ENCODE peak calls at places on chromosomes 6 and 20, in eight cellular contexts. N, S, U, Q, R, E, X and A are unnamed samples.

GRCh38 chr6:157312733-157313132 is 10.6 kb downstream of the TMEM242 start:
- DNase-seq in N (no peak), S (no peak), U (no peak), Q (no peak), R (no peak), E (peak), X (no peak), A (peak)

GRCh38 chr6:28643017-28643740 is 117.5 kb downstream of the GPX5 start:
- DNase-seq in N (peak), S (peak), U (peak), Q (peak), R (peak), E (no peak), X (peak), A (peak)

GRCh38 chr6:89940225-89941027 is 46.2 kb downstream of the GJA10 start:
- DNase-seq in N (peak), S (peak), U (peak), Q (peak), R (peak), E (peak), X (peak), A (peak)

GRCh38 chr6:122170274-122170673 is 229.2 kb upstream of the HSF2 start:
- DNase-seq in N (no peak), S (no peak), U (no peak), Q (no peak), R (no peak), E (no peak), X (no peak), A (no peak)

GRCh38 chr6:151071295-151071694 is 168.5 kb upstream of the AKAP12 start:
- DNase-seq in N (no peak), S (no peak), U (no peak), Q (no peak), R (no peak), E (no peak), X (no peak), A (peak)

GRCh38 chr6:117237561-117237960 is 27.8 kb upstream of the VGLL2 start:
- DNase-seq in N (no peak), S (no peak), U (no peak), Q (no peak), R (no peak), E (no peak), X (no peak), A (peak)

GRCh38 chr6:38776515-38776914 is 61.4 kb downstream of the DNAH8 start:
- DNase-seq in N (no peak), S (peak), U (no peak), Q (no peak), R (no peak), E (no peak), X (no peak), A (peak)

GRCh38 chr6:125363010-125363359 is 61.2 kb upstream of the HDDC2 start:
- DNase-seq in N (peak), S (peak), U (no peak), Q (peak), R (no peak), E (no peak), X (no peak), A (peak)

GRCh38 chr20:58233881-58234528 is 5.6 kb upstream of the ANKRD60 start:
- DNase-seq in N (no peak), S (peak), U (peak), Q (peak), R (no peak), E (peak), X (no peak), A (peak)

GRCh38 chr6:75279418-75279817 is 5.2 kb downstream of the TMEM30A start:
- DNase-seq in N (no peak), S (peak), U (no peak), Q (no peak), R (no peak), E (no peak), X (no peak), A (no peak)

GRCh38 chr20:34473262-34473883 is 42.8 kb upstream of the DYNLRB1 start:
- DNase-seq in N (peak), S (peak), U (peak), Q (peak), R (peak), E (peak), X (peak), A (peak)

GRCh38 chr6:56637640-56638039 is 5.0 kb downstream of the DST start:
- DNase-seq in N (peak), S (peak), U (peak), Q (peak), R (peak), E (peak), X (peak), A (peak)

GRCh38 chr6:170066679-170067078 is 224.2 kb downstream of the DLL1 start:
- DNase-seq in N (no peak), S (no peak), U (no peak), Q (no peak), R (no peak), E (no peak), X (no peak), A (no peak)

GRCh38 chr6:131443514-131443913 is 129.5 kb upstream of the ARG1 start:
- DNase-seq in N (no peak), S (no peak), U (no peak), Q (no peak), R (no peak), E (peak), X (no peak), A (no peak)

GRCh38 chr6:31339210-31339609 is 17.8 kb downstream of the HLA-B start:
- DNase-seq in N (no peak), S (no peak), U (no peak), Q (no peak), R (no peak), E (peak), X (no peak), A (no peak)

GRCh38 chr20:58774214-58774613 is 76.5 kb downstream of the GNAS-AS1 start:
- DNase-seq in N (no peak), S (no peak), U (no peak), Q (no peak), R (no peak), E (no peak), X (no peak), A (no peak)

GRCh38 chr6:143514996-143515760 is 3.7 kb upstream of the FUCA2 start:
- DNase-seq in N (no peak), S (no peak), U (no peak), Q (no peak), R (no peak), E (no peak), X (no peak), A (peak)

GRCh38 chr6:71205336-71205956 is 83.2 kb upstream of the OGFRL1 start:
- DNase-seq in N (no peak), S (no peak), U (no peak), Q (no peak), R (no peak), E (no peak), X (no peak), A (peak)

GRCh38 chr6:2132416-2132815 is 113.0 kb downstream of the GMDS start:
- DNase-seq in N (no peak), S (no peak), U (no peak), Q (no peak), R (peak), E (no peak), X (no peak), A (no peak)

GRCh38 chr6:106511274-106512047 is 117.8 kb downstream of the RTN4IP1 start:
- DNase-seq in N (peak), S (peak), U (peak), Q (peak), R (no peak), E (peak), X (no peak), A (peak)

GRCh38 chr6:169277619-169278018 is 24.0 kb upstream of the THBS2 start:
- DNase-seq in N (no peak), S (no peak), U (no peak), Q (no peak), R (no peak), E (no peak), X (no peak), A (peak)

GRCh38 chr20:17867546-17867945 is 101.0 kb downstream of the SNX5 start:
- DNase-seq in N (no peak), S (no peak), U (no peak), Q (no peak), R (no peak), E (no peak), X (no peak), A (no peak)

GRCh38 chr20:36728986-36729385 is 16.9 kb downstream of the NDRG3 start:
- DNase-seq in N (peak), S (no peak), U (peak), Q (peak), R (no peak), E (peak), X (no peak), A (peak)

GRCh38 chr6:142913511-142914047 is 31.4 kb downstream of the HIVEP2 start:
- DNase-seq in N (no peak), S (no peak), U (no peak), Q (no peak), R (no peak), E (peak), X (peak), A (no peak)

GRCh38 chr6:166203641-166204222 is 36.1 kb upstream of the TBXT start:
- DNase-seq in N (no peak), S (no peak), U (no peak), Q (no peak), R (no peak), E (no peak), X (no peak), A (no peak)

GRCh38 chr6:143150291-143150690 is 89.6 kb downstream of the AIG1 start:
- DNase-seq in N (no peak), S (no peak), U (no peak), Q (no peak), R (no peak), E (no peak), X (no peak), A (peak)

GRCh38 chr6:28974505-28974904 is 30.6 kb downstream of the ZNF311 start:
- DNase-seq in N (no peak), S (no peak), U (no peak), Q (no peak), R (no peak), E (no peak), X (no peak), A (no peak)

GRCh38 chr6:15997751-15998388 is 131.0 kb upstream of the MYLIP start:
- DNase-seq in N (peak), S (no peak), U (no peak), Q (peak), R (no peak), E (no peak), X (no peak), A (no peak)

GRCh38 chr6:26204332-26205160 is 117.3 kb downstream of the HFE start:
- DNase-seq in N (peak), S (peak), U (peak), Q (peak), R (peak), E (peak), X (peak), A (peak)

GRCh38 chr6:151137441-151137984 is 102.3 kb upstream of the AKAP12 start:
- DNase-seq in N (no peak), S (no peak), U (no peak), Q (no peak), R (no peak), E (no peak), X (no peak), A (no peak)

GRCh38 chr6:105587349-105588115 is 184.7 kb upstream of the PREP start:
- DNase-seq in N (no peak), S (no peak), U (no peak), Q (no peak), R (no peak), E (peak), X (no peak), A (peak)

GRCh38 chr6:52352239-52353008 is 9.5 kb upstream of the PAQR8 start:
- DNase-seq in N (peak), S (no peak), U (peak), Q (peak), R (peak), E (no peak), X (peak), A (peak)

GRCh38 chr6:7991992-7992815 is 72.0 kb downstream of the BLOC1S5 start:
- DNase-seq in N (peak), S (peak), U (peak), Q (peak), R (peak), E (peak), X (peak), A (peak)

GRCh38 chr6:16572317-16572716 is 188.9 kb downstream of the ATXN1 start:
- DNase-seq in N (no peak), S (no peak), U (no peak), Q (no peak), R (no peak), E (no peak), X (no peak), A (no peak)

GRCh38 chr6:10429638-10430427 is 15.0 kb upstream of the TFAP2A start:
- DNase-seq in N (peak), S (peak), U (peak), Q (peak), R (no peak), E (peak), X (peak), A (peak)

GRCh38 chr20:33789109-33789857 is 21.9 kb upstream of the CHMP4B start:
- DNase-seq in N (peak), S (peak), U (no peak), Q (no peak), R (peak), E (no peak), X (no peak), A (peak)

GRCh38 chr20:5569021-5569420 is 181.2 kb upstream of the SHLD1 start:
- DNase-seq in N (peak), S (peak), U (no peak), Q (peak), R (peak), E (peak), X (peak), A (peak)

GRCh38 chr20:9407805-9408421 is 106.5 kb upstream of the LAMP5 start:
- DNase-seq in N (peak), S (peak), U (peak), Q (peak), R (peak), E (peak), X (peak), A (peak)

GRCh38 chr6:37257320-37257633 is 295 bp upstream of the TBC1D22B start:
- DNase-seq in N (no peak), S (peak), U (no peak), Q (peak), R (no peak), E (no peak), X (no peak), A (no peak)

DNA sequence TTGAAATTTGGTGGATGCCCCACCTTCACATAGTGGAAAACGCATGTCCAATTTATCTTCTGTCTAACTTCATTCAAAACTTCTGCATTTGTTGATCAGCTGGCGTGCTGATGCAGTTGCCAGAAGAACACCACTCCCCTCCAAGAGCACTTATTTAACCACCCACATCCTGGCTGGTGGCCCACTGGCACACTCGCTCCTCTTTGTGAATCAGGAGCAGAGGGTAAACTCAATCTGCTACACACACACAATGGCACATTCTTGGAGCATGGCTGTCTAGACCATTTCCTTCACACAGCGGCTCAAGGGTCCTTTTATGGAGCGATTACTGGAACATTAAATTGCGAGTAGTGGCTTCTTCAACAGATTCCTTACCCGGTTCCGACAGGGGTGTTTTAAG is 55.1 kb upstream of the CEP162 start:
- DNase-seq in N (no peak), S (no peak), U (no peak), Q (no peak), R (no peak), E (no peak), X (no peak), A (peak)
- TF ChIP-seq EZH2phosphoT487 in N (no peak), S (no peak), U (no peak), Q (no peak), R (no peak), E (no peak), X (no peak), A (no peak)

GRCh38 chr20:46216770-46217464 is 91.4 kb downstream of the CDH22 start:
- DNase-seq in N (no peak), S (no peak), U (no peak), Q (no peak), R (no peak), E (no peak), X (no peak), A (no peak)

GRCh38 chr20:46215913-46216707 is 92.2 kb downstream of the CDH22 start:
- DNase-seq in N (peak), S (peak), U (peak), Q (peak), R (peak), E (no peak), X (no peak), A (peak)

GRCh38 chr20:46218656-46219055 is 89.6 kb downstream of the CDH22 start:
- DNase-seq in N (no peak), S (no peak), U (no peak), Q (no peak), R (no peak), E (no peak), X (no peak), A (no peak)

GRCh38 chr20:46219190-46219589 is 89.1 kb downstream of the CDH22 start:
- DNase-seq in N (no peak), S (no peak), U (no peak), Q (no peak), R (no peak), E (no peak), X (no peak), A (no peak)

GRCh38 chr20:46217583-46217982 is 90.7 kb downstream of the CDH22 start:
- DNase-seq in N (no peak), S (no peak), U (no peak), Q (no peak), R (no peak), E (no peak), X (no peak), A (no peak)
- TF ChIP-seq EZH2phosphoT487 in N (no peak), S (no peak), U (no peak), Q (no peak), R (no peak), E (no peak), X (no peak), A (no peak)

GRCh38 chr6:108820011-108820410 is 28.2 kb upstream of the ARMC2 start:
- DNase-seq in N (no peak), S (no peak), U (no peak), Q (no peak), R (no peak), E (no peak), X (no peak), A (no peak)
- TF ChIP-seq EZH2phosphoT487 in N (no peak), S (no peak), U (no peak), Q (no peak), R (no peak), E (no peak), X (no peak), A (no peak)

DNA sequence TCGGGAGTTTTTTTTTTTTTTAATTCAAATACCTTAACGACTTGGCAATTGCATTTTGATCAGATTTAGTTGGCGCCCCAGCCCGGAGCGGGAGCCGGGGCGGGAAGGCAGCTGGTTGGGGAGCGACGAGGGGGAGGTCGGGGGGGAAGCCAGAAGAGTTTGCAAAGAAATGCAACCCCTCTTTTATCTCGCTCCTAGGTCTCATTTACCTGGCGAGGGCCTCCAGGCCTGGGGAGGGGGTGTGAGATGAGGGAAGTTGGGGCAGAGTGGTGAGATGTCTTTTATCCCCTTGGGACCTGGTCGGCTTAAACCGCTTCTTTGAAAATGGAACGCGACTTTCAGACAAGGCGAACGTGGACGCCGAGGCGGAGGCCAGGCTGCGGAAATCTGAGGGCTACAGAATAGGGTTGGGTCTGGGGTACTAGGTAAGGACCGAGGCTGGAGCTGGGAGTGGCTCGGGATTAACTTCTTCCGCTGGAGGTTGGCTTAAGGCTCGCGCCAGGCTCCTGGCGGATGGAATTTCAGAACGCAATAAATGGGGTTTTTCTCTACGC is 40.3 kb downstream of the NCR2 start:
- DNase-seq in N (no peak), S (no peak), U (peak), Q (peak), R (no peak), E (no peak), X (no peak), A (no peak)
- TF ChIP-seq EZH2phosphoT487 in N (no peak), S (no peak), U (peak), Q (no peak), R (no peak), E (no peak), X (no peak), A (peak)

GRCh38 chr6:43740961-43741764 is 28.8 kb upstream of the VEGFA start:
- DNase-seq in N (no peak), S (peak), U (no peak), Q (no peak), R (no peak), E (no peak), X (no peak), A (no peak)
- TF ChIP-seq EZH2phosphoT487 in N (no peak), S (no peak), U (no peak), Q (no peak), R (no peak), E (no peak), X (no peak), A (no peak)

GRCh38 chr6:163438298-163438939 is 23.9 kb downstream of the QKI start:
- DNase-seq in N (no peak), S (no peak), U (no peak), Q (no peak), R (no peak), E (no peak), X (no peak), A (peak)
- TF ChIP-seq EZH2phosphoT487 in N (no peak), S (no peak), U (no peak), Q (no peak), R (no peak), E (no peak), X (no peak), A (no peak)

GRCh38 chr6:14290448-14291388 is 173.1 kb downstream of the CD83 start:
- DNase-seq in N (no peak), S (no peak), U (no peak), Q (no peak), R (no peak), E (no peak), X (no peak), A (no peak)

GRCh38 chr6:14286144-14286543 is 168.6 kb downstream of the CD83 start:
- DNase-seq in N (no peak), S (no peak), U (no peak), Q (peak), R (peak), E (no peak), X (no peak), A (peak)

GRCh38 chr6:14292119-14292518 is 174.5 kb downstream of the CD83 start:
- DNase-seq in N (no peak), S (no peak), U (no peak), Q (no peak), R (no peak), E (no peak), X (no peak), A (no peak)

GRCh38 chr6:14286634-14287428 is 169.3 kb downstream of the CD83 start:
- DNase-seq in N (no peak), S (no peak), U (no peak), Q (peak), R (no peak), E (no peak), X (no peak), A (peak)

GRCh38 chr6:14288910-14289309 is 171.3 kb downstream of the CD83 start:
- DNase-seq in N (no peak), S (no peak), U (no peak), Q (no peak), R (no peak), E (no peak), X (no peak), A (peak)
- TF ChIP-seq EZH2phosphoT487 in N (no peak), S (no peak), U (no peak), Q (no peak), R (no peak), E (no peak), X (no peak), A (no peak)